ENCODE peak calls at places on chromosomes 12 and 14, in eight cellular contexts. H is H7; B is adipocyte; A is tibial nerve; P is tibial artery; U is CD4-positive, alpha-beta T cell; S is left ventricle myocardium inferior; T is cardiac muscle cell. E is an unnamed sample.

GRCh38 chr14:56474419-56475022 is 105.1 kb upstream of the TMEM260 start:
- DNase-seq in B (peak; percentile 79), H (peak; percentile 58), U (no peak), T (peak; percentile 65), S (no peak), P (no peak), A (peak; percentile 14), E (no peak)

GRCh38 chr12:114682920-114683708 is 861 bp downstream of the TBX3 start:
- DNase-seq in S (no peak), T (no peak), P (no peak), U (no peak), H (peak; percentile 74), B (peak; percentile 58), A (no peak), E (no peak)

GRCh38 chr12:15886372-15887042 is 4.3 kb downstream of the STRAP start:
- DNase-seq in S (no peak), H (no peak), T (no peak), A (no peak), B (no peak), U (no peak), P (no peak), E (no peak)

GRCh38 chr12:115260807-115261161 is 576.8 kb upstream of the TBX3 start:
- DNase-seq in P (no peak), T (no peak), B (no peak), H (no peak), U (no peak), A (no peak), S (no peak), E (no peak)

GRCh38 chr14:59046746-59047145 is 141.7 kb upstream of the DAAM1 start:
- DNase-seq in B (peak; percentile 4), S (no peak), H (no peak), U (no peak), P (no peak), A (no peak), T (peak; percentile 55), E (no peak)

GRCh38 chr12:120089796-120090195 is 26.8 kb downstream of the RAB35 start:
- DNase-seq in H (no peak), A (no peak), B (no peak), S (no peak), T (no peak), P (no peak), U (no peak), E (no peak)

GRCh38 chr14:75418779-75419768 is 8.7 kb upstream of the JDP2 start:
- DNase-seq in S (no peak), U (no peak), H (peak; percentile 86), B (no peak), P (no peak), A (no peak), T (peak; percentile 49), E (no peak)

GRCh38 chr12:85036241-85036707 is at the start of the genes LRRIQ1 and TSPAN19:
- DNase-seq in A (peak; percentile 80), H (peak; percentile 73), S (peak; percentile 20), B (peak; percentile 90), U (no peak), T (peak; percentile 90), P (peak; percentile 29), E (no peak)

GRCh38 chr14:85093631-85094330 is 436.2 kb upstream of the FLRT2 start:
- DNase-seq in H (no peak), A (no peak), B (no peak), S (no peak), T (peak; percentile 19), U (no peak), P (no peak), E (no peak)

GRCh38 chr12:68359669-68360068 is 27.5 kb upstream of the MDM1 start:
- DNase-seq in A (no peak), B (peak; percentile 71), S (no peak), H (no peak), U (no peak), T (peak; percentile 60), P (no peak), E (no peak)

GRCh38 chr12:13581031-13581430 is 384.5 kb downstream of the EMP1 start:
- DNase-seq in B (no peak), U (no peak), S (no peak), A (no peak), H (no peak), T (no peak), P (no peak), E (no peak)

GRCh38 chr12:39972119-39972518 is 133.8 kb downstream of the SLC2A13 start:
- DNase-seq in H (no peak), T (peak; percentile 66), B (peak; percentile 74), P (no peak), S (no peak), U (no peak), A (no peak), E (no peak)

GRCh38 chr14:87014854-87015253 is 978.1 kb downstream of the GALC start:
- DNase-seq in A (no peak), P (no peak), B (no peak), T (no peak), U (no peak), S (no peak), H (peak; percentile 2), E (no peak)

GRCh38 chr12:47757840-47758583 is 668 bp downstream of the RAPGEF3 start:
- DNase-seq in B (no peak), S (no peak), A (no peak), H (peak; percentile 83), P (no peak), U (no peak), T (no peak), E (no peak)

GRCh38 chr12:94879542-94879941 is 124.0 kb downstream of the NDUFA12 start:
- DNase-seq in A (no peak), B (peak; percentile 35), P (no peak), S (no peak), H (peak; percentile 35), T (peak; percentile 17), U (no peak), E (no peak)

GRCh38 chr12:12779529-12779928 is 5.9 kb upstream of the APOLD1 start:
- DNase-seq in T (peak; percentile 86), S (no peak), H (no peak), A (no peak), U (no peak), B (peak; percentile 52), P (no peak), E (no peak)

GRCh38 chr12:71867131-71867530 is 27.6 kb downstream of the TBC1D15 start:
- DNase-seq in S (no peak), U (no peak), B (no peak), H (no peak), T (no peak), P (no peak), A (no peak), E (no peak)

GRCh38 chr12:96070670-96071279 is 35.4 kb upstream of the LTA4H start:
- DNase-seq in A (no peak), P (no peak), T (peak; percentile 22), H (peak; percentile 47), U (no peak), B (no peak), S (no peak), E (no peak)

GRCh38 chr12:2957816-2958431 is 1.3 kb upstream of the TEAD4 start:
- DNase-seq in U (no peak), H (no peak), B (peak; percentile 19), T (no peak), S (no peak), A (no peak), P (no peak), E (no peak)

GRCh38 chr14:69249603-69250002 is 10.4 kb upstream of the GALNT16 start:
- DNase-seq in A (no peak), S (no peak), P (no peak), U (no peak), T (no peak), H (no peak), B (no peak), E (no peak)

GRCh38 chr12:3117628-3118027 is 40.4 kb downstream of the TSPAN9 start:
- DNase-seq in U (no peak), S (no peak), T (peak; percentile 78), H (no peak), B (peak; percentile 84), A (no peak), P (no peak), E (no peak)

GRCh38 chr12:77992760-77993159 is 162.1 kb downstream of the NAV3 start:
- DNase-seq in U (no peak), S (no peak), T (no peak), P (no peak), H (no peak), B (no peak), A (no peak), E (no peak)

GRCh38 chr12:111439657-111440151 is 34.0 kb downstream of the SH2B3 start:
- DNase-seq in H (peak; percentile 17), S (no peak), U (no peak), P (no peak), A (no peak), T (no peak), B (no peak), E (no peak)

DNA sequence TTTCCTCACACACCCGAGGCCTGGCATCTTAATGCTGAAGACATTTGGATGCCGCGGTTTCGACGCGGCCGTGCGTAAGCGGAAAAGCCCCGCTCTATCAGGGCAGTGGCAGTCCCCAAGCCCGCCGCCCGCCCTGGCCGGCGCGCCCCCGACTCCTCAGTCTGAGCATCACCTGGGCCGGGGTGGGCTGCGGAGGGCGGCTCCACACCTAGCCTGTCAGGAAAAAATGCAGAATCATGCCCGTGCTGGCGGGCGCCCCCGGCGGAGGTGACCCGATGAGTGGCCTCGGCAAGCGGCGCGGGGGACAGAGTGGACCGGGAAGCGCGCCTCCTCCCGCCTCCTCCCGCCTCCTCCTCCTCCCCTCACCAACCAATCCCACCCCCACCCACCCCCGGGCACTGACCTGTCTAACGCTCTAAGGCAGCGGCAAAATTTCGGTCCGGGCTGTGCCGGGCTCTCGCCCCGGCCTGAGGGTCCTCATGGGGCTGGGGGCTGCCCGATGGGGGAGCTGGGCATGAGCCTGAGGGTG is 568 bp downstream of the B4GALNT1 start:
- DNase-seq in T (no peak), A (no peak), U (no peak), H (peak; percentile 86), P (no peak), B (peak; percentile 56), S (no peak), E (no peak)
- H3K27me3 ChIP-seq in T (peaks cover 96% of the 10 kb centered on the region), A (no peaks in the 10 kb centered on the region), U (peaks cover 64% of the 10 kb centered on the region), H (peaks cover 72% of the 10 kb centered on the region), P (peaks cover 18% of the 10 kb centered on the region), B (peaks cover 38% of the 10 kb centered on the region), S (peaks cover 75% of the 10 kb centered on the region), E (peaks cover 10% of the 10 kb centered on the region)

GRCh38 chr12:49953961-49954835 is 3.7 kb downstream of the AQP2 start:
- DNase-seq in P (no peak), U (no peak), H (no peak), B (no peak), A (no peak), S (no peak), T (no peak), E (no peak)
- H3K27me3 ChIP-seq in P (peaks cover 70% of the 10 kb centered on the region), U (peaks cover 64% of the 10 kb centered on the region), H (peaks cover 7% of the 10 kb centered on the region), B (peaks cover 55% of the 10 kb centered on the region), A (no peaks in the 10 kb centered on the region), S (peaks cover 72% of the 10 kb centered on the region), T (peaks cover 40% of the 10 kb centered on the region), E (peaks cover 17% of the 10 kb centered on the region)

GRCh38 chr14:94897092-94897491 is 127.2 kb upstream of the GSC start:
- DNase-seq in A (no peak), B (peak; percentile 67), P (peak; percentile 60), H (no peak), S (no peak), T (peak; percentile 29), U (no peak), E (no peak)
- H3K27me3 ChIP-seq in A (no peaks in the 10 kb centered on the region), B (peaks cover 9% of the 10 kb centered on the region), P (peaks cover 7% of the 10 kb centered on the region), H (no peaks in the 10 kb centered on the region), S (peaks cover 88% of the 10 kb centered on the region), T (peaks cover 56% of the 10 kb centered on the region), U (no peaks in the 10 kb centered on the region), E (no peaks in the 10 kb centered on the region)

DNA sequence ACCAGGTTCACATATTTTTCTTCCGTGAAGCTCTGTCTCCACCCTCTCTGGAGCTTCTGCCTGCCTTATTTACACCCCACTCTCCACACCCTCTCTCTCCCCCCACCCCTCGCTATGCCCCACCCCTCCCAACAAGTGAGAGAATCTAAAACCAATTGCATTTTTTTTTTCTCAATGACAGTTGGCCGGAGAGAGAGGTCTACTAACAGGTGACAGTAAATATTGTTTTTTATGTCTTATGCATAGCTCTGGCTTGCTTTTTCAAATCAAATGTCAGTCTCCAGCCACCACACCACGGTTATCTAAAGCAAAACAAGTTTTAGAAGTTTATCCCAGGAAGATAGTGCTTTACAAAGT is at the start of gene KCNC2:
- DNase-seq in T (no peak), P (no peak), H (no peak), S (no peak), B (no peak), U (no peak), A (no peak), E (no peak)
- H3K27me3 ChIP-seq in T (peaks cover 58% of the 10 kb centered on the region), P (peaks cover 38% of the 10 kb centered on the region), H (peaks cover 39% of the 10 kb centered on the region), S (peaks cover 63% of the 10 kb centered on the region), B (peaks cover 39% of the 10 kb centered on the region), U (peaks cover 55% of the 10 kb centered on the region), A (no peaks in the 10 kb centered on the region), E (peaks cover 23% of the 10 kb centered on the region)

E was measured in CD8-positive, alpha-beta T cell.